ENCODE peak calls at places on chromosomes 5 and 9, in six cellular contexts. K, S, U, P, O and A are unnamed samples. For H3K27me3, the result is how much of the 10 kb centered on the place peaks cover.

GRCh38 chr9:114001794-114002261 is 76.3 kb downstream of the AMBP start:
- DNase-seq in P (peak), K (no peak), U (peak), S (no peak), O (no peak), A (peak)

GRCh38 chr9:113953541-113953940 is 77.4 kb downstream of the ZNF618 start:
- DNase-seq in K (no peak), O (no peak), U (no peak), P (no peak), S (no peak), A (no peak)

GRCh38 chr5:58615931-58616330 is 33.1 kb downstream of the RAB3C start:
- DNase-seq in S (no peak), O (no peak), P (no peak), K (no peak), U (no peak), A (no peak)

GRCh38 chr5:26757941-26758340 is 280.4 kb downstream of the CDH9 start:
- DNase-seq in S (no peak), K (no peak), O (no peak), P (no peak), U (no peak), A (no peak)

GRCh38 chr5:153079396-153079795 is 411.1 kb upstream of the GRIA1 start:
- DNase-seq in O (no peak), K (no peak), S (no peak), U (no peak), P (no peak), A (no peak)

GRCh38 chr5:68449380-68449779 is 233.8 kb downstream of the PIK3R1 start:
- DNase-seq in U (no peak), P (peak), O (no peak), K (no peak), S (no peak), A (no peak)

GRCh38 chr5:41118177-41118576 is 47.0 kb upstream of the MROH2B start:
- DNase-seq in S (no peak), K (no peak), O (no peak), P (no peak), U (no peak), A (no peak)

GRCh38 chr5:180860273-180860886 is 696 bp downstream of the ZFP62 start:
- DNase-seq in O (no peak), P (no peak), K (peak), S (no peak), U (no peak), A (no peak)

GRCh38 chr9:113579270-113580040 is 115.9 kb downstream of the RGS3 start:
- DNase-seq in S (no peak), O (peak), U (peak), P (peak), K (no peak), A (peak)

GRCh38 chr9:131668439-131669233 is 71.2 kb downstream of the RAPGEF1 start:
- DNase-seq in U (peak), S (no peak), K (peak), O (peak), P (peak), A (no peak)

GRCh38 chr5:60634054-60634453 is 65.9 kb downstream of the DEPDC1B start:
- DNase-seq in O (no peak), P (no peak), U (no peak), K (no peak), S (no peak), A (no peak)

GRCh38 chr9:127122176-127123151 is at the start of gene ANGPTL2:
- DNase-seq in P (peak), U (peak), S (peak), K (no peak), O (peak), A (peak)

GRCh38 chr5:75558221-75558620 is 46.5 kb downstream of the POLK start:
- DNase-seq in U (no peak), K (no peak), P (no peak), S (no peak), O (no peak), A (no peak)

GRCh38 chr9:78697653-78698052 is 400.7 kb downstream of the PSAT1 start:
- DNase-seq in K (no peak), S (no peak), P (no peak), U (no peak), O (no peak), A (no peak)

GRCh38 chr5:120677481-120677880 is 213.4 kb downstream of the PRR16 start:
- DNase-seq in P (no peak), U (no peak), S (no peak), O (no peak), K (no peak), A (no peak)

GRCh38 chr5:160685695-160686094 is 166.3 kb downstream of the ATP10B start:
- DNase-seq in O (no peak), P (no peak), K (no peak), S (no peak), U (no peak), A (no peak)

GRCh38 chr9:123319541-123320339 is 36.3 kb upstream of the CRB2 start:
- DNase-seq in S (no peak), K (no peak), O (no peak), P (no peak), U (no peak), A (no peak)

GRCh38 chr9:123318961-123319421 is 37.0 kb upstream of the CRB2 start:
- DNase-seq in K (no peak), U (peak), O (peak), P (no peak), S (no peak), A (no peak)

GRCh38 chr9:123318192-123318591 is 37.8 kb upstream of the CRB2 start:
- DNase-seq in O (no peak), U (no peak), P (no peak), S (no peak), K (no peak), A (no peak)

GRCh38 chr9:123314617-123315016 is 41.4 kb upstream of the CRB2 start:
- DNase-seq in U (no peak), O (no peak), P (no peak), K (no peak), S (no peak), A (no peak)

DNA sequence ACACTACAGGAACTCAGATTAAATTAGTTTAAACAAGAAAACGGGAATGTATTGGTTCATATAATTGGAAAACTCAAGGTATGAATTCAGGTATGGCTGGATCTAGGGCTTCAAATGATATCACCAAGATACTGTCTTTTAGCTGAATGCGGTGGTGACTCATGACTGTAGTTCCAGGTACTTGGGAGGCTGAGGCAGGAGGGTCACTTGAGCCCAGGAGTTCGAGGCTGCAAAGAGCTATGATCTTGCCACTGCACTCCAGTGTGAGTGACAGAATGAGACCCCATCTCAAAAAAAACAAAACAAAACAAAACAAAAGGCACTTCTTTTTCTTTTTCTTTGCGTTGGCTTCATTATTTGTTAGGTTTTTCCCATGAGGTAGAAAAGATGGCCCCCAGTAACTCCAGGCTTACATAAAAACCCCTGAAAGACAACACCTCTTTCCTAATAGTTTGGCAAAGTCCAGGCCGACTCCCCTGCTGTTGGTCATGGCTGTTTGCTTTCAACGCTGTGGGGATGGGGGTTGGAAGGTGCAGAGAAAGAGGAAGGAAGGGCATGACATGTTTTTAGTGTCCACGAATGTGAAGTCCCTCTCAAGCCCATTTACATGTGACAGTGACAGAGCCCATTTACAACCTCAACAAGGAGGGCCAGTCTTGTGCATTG is 39.8 kb upstream of the CRB2 start:
- DNase-seq in S (no peak), U (no peak), O (no peak), P (no peak), K (no peak), A (no peak)
- H3K27me3 ChIP-seq in S (under half), U (under half), O (under half), P (under half), K (under half), A (under half)

DNA sequence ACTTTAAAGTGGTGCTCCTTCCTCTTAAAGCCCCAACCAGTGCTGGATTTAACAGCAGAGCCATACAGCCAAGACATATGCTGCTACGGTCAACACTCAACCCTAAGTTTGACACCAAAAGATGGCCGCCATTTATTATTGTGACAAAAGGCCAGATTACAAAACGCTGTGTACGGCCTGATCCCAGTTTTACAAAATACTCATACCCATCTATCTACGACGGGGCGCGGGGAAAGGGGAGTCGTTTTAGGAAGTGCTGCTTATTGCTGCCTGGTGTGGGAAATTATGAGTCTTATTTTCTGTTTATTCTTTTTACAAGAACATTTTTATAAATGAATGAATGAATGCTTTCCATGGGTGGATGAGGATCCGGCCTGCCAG is 520 bp upstream of the IDNK start:
- DNase-seq in U (no peak), K (no peak), P (no peak), S (no peak), O (no peak), A (no peak)
- H3K27me3 ChIP-seq in U (under half), K (under half), P (under half), S (under half), O (under half), A (under half)

GRCh38 chr9:101028346-101029299 is at the start of gene PLPPR1:
- DNase-seq in U (peak), O (peak), K (no peak), P (peak), S (no peak), A (no peak)

GRCh38 chr9:101029300-101030021 is 934 bp downstream of the PLPPR1 start:
- DNase-seq in P (no peak), S (no peak), K (no peak), U (no peak), O (peak), A (no peak)

GRCh38 chr9:101026824-101027223 is 1.7 kb upstream of the PLPPR1 start:
- DNase-seq in K (no peak), O (peak), U (no peak), S (no peak), P (no peak), A (no peak)

GRCh38 chr9:101027246-101027645 is 1.3 kb upstream of the PLPPR1 start:
- DNase-seq in K (no peak), P (no peak), U (no peak), O (no peak), S (no peak), A (no peak)

GRCh38 chr9:101027733-101028345 is 688 bp upstream of the PLPPR1 start:
- DNase-seq in P (no peak), S (no peak), U (no peak), K (no peak), O (no peak), A (no peak)
- H3K27me3 ChIP-seq in P (half or more), S (under half), U (under half), K (under half), O (under half), A (under half)

GRCh38 chr9:137077010-137077747 is at the start of gene UAP1L1:
- DNase-seq in K (peak), U (peak), S (no peak), O (peak), P (peak), A (peak)

GRCh38 chr9:137079401-137079787 is 2.1 kb downstream of the UAP1L1 start:
- DNase-seq in U (no peak), K (no peak), P (no peak), S (no peak), O (no peak), A (no peak)

GRCh38 chr9:137080260-137081122 is 3.2 kb downstream of the UAP1L1 start:
- DNase-seq in U (no peak), P (no peak), S (no peak), K (no peak), O (no peak), A (no peak)

GRCh38 chr9:137077758-137078693 is 709 bp downstream of the UAP1L1 start:
- DNase-seq in O (peak), K (peak), S (no peak), U (no peak), P (no peak), A (no peak)

GRCh38 chr9:137078701-137079400 is 1.5 kb downstream of the UAP1L1 start:
- DNase-seq in K (no peak), P (no peak), U (no peak), O (no peak), S (no peak), A (no peak)
- H3K27me3 ChIP-seq in K (under half), P (under half), U (under half), O (under half), S (under half), A (under half)

DNA sequence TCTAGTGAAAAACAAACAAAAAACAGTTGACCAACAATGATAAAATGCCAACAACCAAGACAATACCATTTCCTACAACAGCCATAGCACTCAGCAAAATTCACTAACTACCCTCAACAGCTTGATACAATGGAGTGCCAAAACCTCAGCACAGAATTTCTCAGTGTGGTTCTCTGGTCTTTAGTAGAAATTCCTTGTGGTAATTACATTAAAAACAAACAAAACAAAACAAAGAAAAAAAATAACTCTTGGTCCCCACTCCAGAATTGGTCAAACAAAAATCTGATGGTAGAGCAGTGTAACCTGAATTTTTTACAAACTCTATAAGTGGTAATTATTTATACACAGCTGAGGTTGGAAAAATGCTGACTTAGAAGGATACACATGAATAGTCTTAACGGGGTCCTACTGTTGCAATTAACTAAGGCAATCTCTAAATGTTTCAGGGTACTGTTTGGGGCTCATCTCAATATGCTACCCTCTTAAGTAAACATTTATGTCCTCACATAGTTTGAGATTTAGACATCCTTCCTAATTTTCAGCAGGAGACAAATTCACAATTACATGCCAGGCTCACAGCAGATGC is 13.8 kb downstream of the CSNK1A1 start:
- DNase-seq in S (no peak), O (no peak), K (no peak), P (no peak), U (no peak), A (no peak)
- H3K27me3 ChIP-seq in S (under half), O (under half), K (under half), P (under half), U (under half), A (under half)

GRCh38 chr9:922731-923130 is 53.7 kb upstream of the DMRT3 start:
- DNase-seq in O (no peak), K (no peak), P (no peak), S (no peak), U (no peak), A (no peak)
- H3K27me3 ChIP-seq in O (under half), K (under half), P (under half), S (under half), U (under half), A (under half)